ENCODE peak calls at places on chromosome 11, in eight cellular contexts. H is adrenal gland, K is HFF-Myc, T is type B pancreatic cell, Q is H9, Y is Peyer's patch, N is neural crest cell, Z is pancreas. V is an unnamed sample.

GRCh38 chr11:108170191-108170590 is 48.8 kb downstream of the ACAT1 start:
- DNase-seq in N (no peak), Z (no peak), Y (no peak), Q (no peak), T (no peak), H (no peak), K (no peak), V (no peak)

GRCh38 chr11:36164522-36165250 is 124.5 kb downstream of the COMMD9 start:
- DNase-seq in Y (no peak), N (no peak), H (peak; percentile 58), Z (no peak), T (no peak), Q (no peak), K (no peak), V (peak; percentile 37)

GRCh38 chr11:7871056-7871455 is 60.0 kb downstream of the OR10A6 start:
- DNase-seq in K (no peak), Z (no peak), H (no peak), N (no peak), Y (no peak), T (no peak), Q (no peak), V (no peak)

GRCh38 chr11:113387605-113388211 is at the start of gene ANKK1:
- DNase-seq in Y (no peak), T (no peak), K (no peak), N (peak; percentile 19), Q (peak; percentile 87), H (no peak), Z (peak; percentile 32), V (no peak)

GRCh38 chr11:94638902-94639373 is 71.8 kb downstream of the PIWIL4 start:
- DNase-seq in K (no peak), Z (no peak), N (no peak), Q (no peak), Y (no peak), H (no peak), T (no peak), V (peak; percentile 60)

GRCh38 chr11:120574881-120575280 is 63.3 kb downstream of the GRIK4 start:
- DNase-seq in N (no peak), Y (no peak), Z (no peak), K (no peak), T (no peak), Q (no peak), H (no peak), V (no peak)

GRCh38 chr11:59556883-59557205 is 45.5 kb downstream of the OR4D9 start:
- DNase-seq in Y (no peak), Q (peak; percentile 40), H (no peak), T (no peak), Z (no peak), N (no peak), K (no peak), V (no peak)

GRCh38 chr11:108278546-108278945 is 55.7 kb downstream of the ATM start:
- DNase-seq in H (no peak), K (no peak), N (no peak), T (no peak), Z (no peak), Y (no peak), Q (peak; percentile 28), V (no peak)

GRCh38 chr11:36247493-36247892 is 41.7 kb downstream of the COMMD9 start:
- DNase-seq in K (no peak), N (no peak), Q (no peak), H (no peak), Y (no peak), T (no peak), Z (no peak), V (no peak)

GRCh38 chr11:1876361-1877063 is 15.2 kb downstream of the PRR33 start:
- DNase-seq in Q (peak; percentile 77), Y (peak; percentile 65), K (no peak), H (peak; percentile 63), T (no peak), N (peak; percentile 60), Z (peak; percentile 66), V (peak; percentile 55)
- TF ChIP-seq CTCF in Q (peak; percentile 73), Y (peak; percentile 41), K (peak; percentile 82), H (peak; percentile 49), T (peak; percentile 70), N (peak; percentile 57), Z (peak; percentile 16), V (peak; percentile 87)

GRCh38 chr11:124069429-124070401 is 28.6 kb upstream of the OR10G7 start:
- DNase-seq in K (peak; percentile 31), T (no peak), Q (peak; percentile 84), Z (peak; percentile 23), N (peak; percentile 40), Y (peak; percentile 75), H (peak; percentile 27), V (peak; percentile 65)

GRCh38 chr11:124068711-124069110 is 27.6 kb upstream of the OR10G7 start:
- DNase-seq in Y (no peak), N (no peak), Z (no peak), T (no peak), H (no peak), Q (no peak), K (no peak), V (no peak)

GRCh38 chr11:124070906-124071621 is 29.9 kb upstream of the OR10G7 start:
- DNase-seq in N (peak; percentile 74), H (peak; percentile 58), Y (peak; percentile 76), K (peak; percentile 30), Z (peak; percentile 60), T (no peak), Q (peak; percentile 76), V (peak; percentile 90)

GRCh38 chr11:124072147-124072546 is 31.0 kb upstream of the OR10G7 start:
- DNase-seq in H (no peak), Y (no peak), Z (no peak), N (no peak), Q (no peak), K (no peak), T (no peak), V (no peak)

GRCh38 chr11:124071622-124071948 is 30.5 kb upstream of the OR10G7 start:
- DNase-seq in T (no peak), H (no peak), Q (no peak), Z (no peak), N (no peak), Y (no peak), K (no peak), V (no peak)
- TF ChIP-seq CTCF in T (peak; percentile 17), H (no peak), Q (peak; percentile 25), Z (no peak), N (no peak), Y (no peak), K (no peak), V (no peak)

GRCh38 chr11:66834539-66834845 is 8.7 kb upstream of the RCE1 start:
- DNase-seq in Q (no peak), T (no peak), Z (no peak), N (no peak), K (no peak), H (no peak), Y (no peak), V (no peak)
- TF ChIP-seq CTCF in Q (no peak), T (no peak), Z (no peak), N (no peak), K (no peak), H (peak; percentile 2), Y (no peak), V (no peak)

GRCh38 chr11:114762437-114762836 is 84.1 kb downstream of the NXPE2 start:
- DNase-seq in T (no peak), K (peak; percentile 16), Q (peak; percentile 72), N (peak; percentile 52), H (peak; percentile 52), Y (peak; percentile 80), Z (no peak), V (peak; percentile 77)
- TF ChIP-seq CTCF in T (peak; percentile 86), K (peak; percentile 65), Q (peak; percentile 91), N (peak; percentile 86), H (peak; percentile 68), Y (peak; percentile 45), Z (peak; percentile 15), V (peak; percentile 69)

DNA sequence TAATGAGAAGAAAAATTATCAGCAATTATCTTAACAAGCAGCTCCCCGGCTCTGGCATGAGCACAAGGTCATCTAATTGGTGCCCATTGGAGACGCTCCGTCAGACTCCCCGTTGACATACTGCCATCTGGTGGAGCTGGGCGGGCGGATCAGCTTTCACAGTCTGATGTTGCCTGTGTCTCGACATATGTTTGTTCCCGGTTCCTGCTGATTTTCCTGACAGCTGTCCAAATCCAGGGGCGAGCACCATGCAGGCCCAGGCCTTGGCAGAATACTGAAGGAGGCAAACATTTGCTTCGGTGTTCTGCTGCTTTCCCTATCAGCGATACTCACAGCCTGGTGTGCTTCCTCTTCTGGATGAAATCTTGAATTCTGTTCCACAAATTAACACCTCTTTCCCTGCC is 43.8 kb upstream of the BARX2 start:
- DNase-seq in H (peak; percentile 82), Z (peak; percentile 87), Y (peak; percentile 90), Q (peak; percentile 87), K (peak; percentile 48), T (peak; percentile 78), N (peak; percentile 79), V (peak; percentile 80)
- TF ChIP-seq CTCF in H (peak; percentile 86), Z (peak; percentile 59), Y (peak; percentile 73), Q (peak; percentile 91), K (peak; percentile 86), T (peak; percentile 94), N (peak; percentile 95), V (peak; percentile 94)

GRCh38 chr11:47137476-47137875 is 39.2 kb downstream of the ARFGAP2 start:
- DNase-seq in Y (no peak), K (no peak), N (no peak), Q (no peak), T (no peak), Z (no peak), H (no peak), V (no peak)
- TF ChIP-seq CTCF in Y (no peak), K (no peak), N (no peak), Q (no peak), T (no peak), Z (no peak), H (no peak), V (no peak)

DNA sequence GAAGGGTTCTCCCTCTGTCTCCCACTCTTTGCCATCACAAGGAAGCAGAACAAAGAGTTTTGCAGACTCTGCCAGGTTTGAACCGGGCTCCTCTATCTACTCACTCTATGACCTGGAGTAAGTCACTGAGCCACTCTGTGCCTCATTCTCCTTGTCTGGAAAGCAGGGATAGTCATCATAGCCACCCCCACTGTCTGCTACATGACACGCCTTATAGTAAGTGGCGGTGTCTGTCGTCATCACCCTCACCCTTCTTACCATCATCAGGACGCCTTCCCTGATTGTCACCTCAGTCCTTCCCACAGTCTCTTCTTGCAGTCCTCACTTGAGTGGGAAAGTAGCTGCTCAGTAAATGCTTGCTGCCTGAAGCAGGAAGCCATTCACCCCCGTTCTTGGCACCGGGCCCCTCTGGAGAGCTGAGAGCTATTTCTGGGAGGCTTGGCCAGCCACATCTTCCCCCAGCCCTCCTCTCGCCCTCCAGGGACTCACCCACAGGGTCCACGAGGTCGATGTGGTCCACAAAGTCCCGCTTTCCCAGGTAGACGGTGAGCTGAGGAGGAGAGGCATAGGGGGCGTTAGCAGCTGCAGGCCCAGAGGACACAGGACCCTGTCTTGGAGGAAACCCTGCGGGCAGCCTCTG is 46.4 kb downstream of the TPBGL start:
- DNase-seq in N (no peak), K (no peak), Y (no peak), T (no peak), Z (no peak), H (no peak), Q (no peak), V (peak; percentile 17)
- TF ChIP-seq CTCF in N (no peak), K (no peak), Y (no peak), T (no peak), Z (no peak), H (no peak), Q (no peak), V (no peak)

GRCh38 chr11:17498475-17498874 is 21.8 kb upstream of the ABCC8 start:
- DNase-seq in Z (no peak), Q (peak; percentile 56), K (no peak), Y (no peak), H (no peak), N (no peak), T (no peak), V (no peak)
- TF ChIP-seq CTCF in Z (no peak), Q (peak; percentile 65), K (peak; percentile 16), Y (no peak), H (no peak), N (peak; percentile 48), T (peak; percentile 64), V (peak; percentile 26)

V was measured in cardiac fibroblast.